ENCODE peak calls at places on chromosomes 6 and 20, in seven cellular contexts. C, B, U, Z, W, P and S are unnamed samples.

GRCh38 chr20:21640556-21640955 is 64.9 kb upstream of the PAX1 start:
- DNase-seq in C (no peak), B (no peak), U (peak), Z (no peak), W (peak), P (peak), S (no peak)

GRCh38 chr6:54043360-54043759 is 67.9 kb upstream of the MLIP start:
- DNase-seq in C (no peak), B (no peak), U (no peak), Z (no peak), W (no peak), P (no peak), S (no peak)

GRCh38 chr6:34792605-34793500 is 970 bp downstream of the BLTP3A start:
- DNase-seq in C (peak), B (peak), U (peak), Z (peak), W (peak), P (peak), S (no peak)

GRCh38 chr6:10800810-10801209 is 37.5 kb downstream of the MAK start:
- DNase-seq in C (peak), B (no peak), U (no peak), Z (peak), W (no peak), P (peak), S (peak)

GRCh38 chr6:114084327-114084890 is 113.5 kb upstream of the HDAC2 start:
- DNase-seq in C (peak), B (no peak), U (no peak), Z (no peak), W (no peak), P (no peak), S (no peak)

GRCh38 chr6:119273799-119274595 is 75.6 kb downstream of the MAN1A1 start:
- DNase-seq in C (peak), B (no peak), U (no peak), Z (peak), W (no peak), P (no peak), S (peak)

GRCh38 chr20:61256819-61257218 is 4.8 kb downstream of the CDH4 start:
- DNase-seq in C (no peak), B (no peak), U (no peak), Z (no peak), W (no peak), P (no peak), S (no peak)

GRCh38 chr6:35377002-35377401 is 34.6 kb downstream of the PPARD start:
- DNase-seq in C (peak), B (no peak), U (no peak), Z (peak), W (no peak), P (no peak), S (no peak)

GRCh38 chr6:41625442-41625841 is 12.8 kb upstream of the MDFI start:
- DNase-seq in C (no peak), B (peak), U (peak), Z (no peak), W (no peak), P (no peak), S (no peak)

GRCh38 chr20:11051146-11051545 is 377.3 kb upstream of the JAG1 start:
- DNase-seq in C (no peak), B (no peak), U (no peak), Z (no peak), W (no peak), P (no peak), S (no peak)

GRCh38 chr20:50916257-50916656 is 15.0 kb downstream of the ADNP start:
- DNase-seq in C (peak), B (peak), U (no peak), Z (peak), W (no peak), P (peak), S (no peak)

GRCh38 chr6:11909696-11910132 is 102.4 kb upstream of the HIVEP1 start:
- DNase-seq in C (no peak), B (no peak), U (no peak), Z (peak), W (no peak), P (no peak), S (no peak)

GRCh38 chr6:137767931-137768690 is 98.9 kb upstream of the TNFAIP3 start:
- DNase-seq in C (peak), B (no peak), U (peak), Z (peak), W (no peak), P (no peak), S (no peak)

GRCh38 chr6:39843305-39844020 is 51.3 kb downstream of the DAAM2 start:
- DNase-seq in C (no peak), B (no peak), U (no peak), Z (peak), W (no peak), P (peak), S (no peak)

GRCh38 chr6:5325173-5325572 is 63.9 kb downstream of the FARS2 start:
- DNase-seq in C (no peak), B (no peak), U (no peak), Z (no peak), W (no peak), P (no peak), S (no peak)

GRCh38 chr6:34386316-34387137 is 5.9 kb downstream of the NUDT3 start:
- DNase-seq in C (peak), B (no peak), U (no peak), Z (peak), W (no peak), P (peak), S (peak)

GRCh38 chr6:112205521-112206458 is 48.6 kb downstream of the LAMA4 start:
- DNase-seq in C (no peak), B (no peak), U (no peak), Z (peak), W (no peak), P (no peak), S (no peak)

GRCh38 chr20:3452690-3453089 is 18.1 kb upstream of the ATRN start:
- DNase-seq in C (no peak), B (no peak), U (no peak), Z (no peak), W (no peak), P (no peak), S (no peak)

GRCh38 chr6:146876271-146877151 is 277.7 kb downstream of the ADGB start:
- DNase-seq in C (no peak), B (no peak), U (no peak), Z (peak), W (no peak), P (peak), S (no peak)

GRCh38 chr6:104541411-104541810 is 318.3 kb downstream of the HACE1 start:
- DNase-seq in C (no peak), B (no peak), U (no peak), Z (no peak), W (no peak), P (no peak), S (no peak)

GRCh38 chr6:89581669-89582068 is 56.9 kb downstream of the LYRM2 start:
- DNase-seq in C (no peak), B (no peak), U (no peak), Z (no peak), W (peak), P (no peak), S (no peak)

GRCh38 chr6:10425973-10426780 is 11.3 kb upstream of the TFAP2A start:
- DNase-seq in C (no peak), B (no peak), U (peak), Z (no peak), W (peak), P (no peak), S (no peak)

GRCh38 chr20:19849341-19850189 is 91.5 kb downstream of the RIN2 start:
- DNase-seq in C (peak), B (peak), U (no peak), Z (no peak), W (no peak), P (no peak), S (no peak)

GRCh38 chr6:25369043-25369442 is 89.9 kb downstream of the CARMIL1 start:
- DNase-seq in C (no peak), B (no peak), U (no peak), Z (no peak), W (no peak), P (no peak), S (no peak)

GRCh38 chr20:16256981-16257380 is 316.3 kb downstream of the KIF16B start:
- DNase-seq in C (no peak), B (no peak), U (no peak), Z (no peak), W (no peak), P (no peak), S (no peak)

GRCh38 chr6:42368156-42368555 is 83.6 kb downstream of the TRERF1 start:
- DNase-seq in C (no peak), B (no peak), U (no peak), Z (no peak), W (no peak), P (no peak), S (no peak)

GRCh38 chr20:11267131-11267761 is 593.4 kb upstream of the JAG1 start:
- DNase-seq in C (peak), B (peak), U (no peak), Z (peak), W (peak), P (peak), S (peak)

GRCh38 chr6:7727150-7727950 is 1.5 kb downstream of the BMP6 start:
- DNase-seq in C (no peak), B (no peak), U (peak), Z (no peak), W (peak), P (peak), S (no peak)

GRCh38 chr20:21505161-21505809 is 8.6 kb downstream of the NKX2-2 start:
- DNase-seq in C (peak), B (peak), U (peak), Z (peak), W (peak), P (peak), S (no peak)

GRCh38 chr6:166005401-166005845 is 162.2 kb downstream of the TBXT start:
- DNase-seq in C (peak), B (no peak), U (no peak), Z (peak), W (peak), P (peak), S (no peak)

GRCh38 chr6:10857259-10857658 is 18.9 kb upstream of the MAK start:
- DNase-seq in C (no peak), B (no peak), U (no peak), Z (no peak), W (no peak), P (no peak), S (no peak)

GRCh38 chr20:8209061-8209460 is 77.0 kb downstream of the PLCB1 start:
- DNase-seq in C (no peak), B (no peak), U (no peak), Z (no peak), W (peak), P (no peak), S (no peak)

GRCh38 chr6:91387290-91388062 is 800.6 kb upstream of the MAP3K7 start:
- DNase-seq in C (no peak), B (no peak), U (no peak), Z (no peak), W (peak), P (no peak), S (no peak)
- TF ChIP-seq CTCF in C (no peak), B (no peak), U (peak), Z (no peak), W (no peak), P (no peak), S (no peak)

GRCh38 chr6:163395122-163395521 is 19.4 kb upstream of the QKI start:
- DNase-seq in C (no peak), B (no peak), U (no peak), Z (no peak), W (no peak), P (no peak), S (no peak)
- H3K27ac ChIP-seq in C (no peak), B (no peak), U (no peak), Z (no peak), W (no peak), P (no peak), S (no peak)

GRCh38 chr20:17573493-17573892 is 3.6 kb downstream of the DSTN start:
- DNase-seq in C (no peak), B (no peak), U (no peak), Z (no peak), W (no peak), P (no peak), S (no peak)
- H3K4me3 ChIP-seq in C (no peak), B (no peak), U (no peak), Z (no peak), W (no peak), P (no peak), S (no peak)

GRCh38 chr6:37882292-37882691 is 62.8 kb downstream of the ZFAND3 start:
- DNase-seq in C (no peak), B (no peak), U (no peak), Z (no peak), W (peak), P (no peak), S (no peak)

GRCh38 chr6:37878150-37878710 is 58.7 kb downstream of the ZFAND3 start:
- DNase-seq in C (no peak), B (no peak), U (no peak), Z (peak), W (no peak), P (no peak), S (no peak)

GRCh38 chr6:37884548-37884947 is 65.0 kb downstream of the ZFAND3 start:
- DNase-seq in C (no peak), B (no peak), U (no peak), Z (no peak), W (no peak), P (no peak), S (no peak)

GRCh38 chr6:37877373-37878149 is 58.0 kb downstream of the ZFAND3 start:
- DNase-seq in C (peak), B (no peak), U (no peak), Z (peak), W (no peak), P (no peak), S (no peak)

GRCh38 chr6:37882724-37883413 is 63.3 kb downstream of the ZFAND3 start:
- DNase-seq in C (peak), B (no peak), U (no peak), Z (peak), W (peak), P (peak), S (peak)
- TF ChIP-seq CTCF in C (no peak), B (no peak), U (no peak), Z (no peak), W (no peak), P (no peak), S (no peak)

GRCh38 chr6:134379086-134379485 is 61.2 kb upstream of the SGK1 start:
- DNase-seq in C (no peak), B (peak), U (no peak), Z (no peak), W (no peak), P (no peak), S (no peak)
- H3K27ac ChIP-seq in C (no peak), B (peak), U (no peak), Z (no peak), W (no peak), P (peak), S (no peak)

DNA sequence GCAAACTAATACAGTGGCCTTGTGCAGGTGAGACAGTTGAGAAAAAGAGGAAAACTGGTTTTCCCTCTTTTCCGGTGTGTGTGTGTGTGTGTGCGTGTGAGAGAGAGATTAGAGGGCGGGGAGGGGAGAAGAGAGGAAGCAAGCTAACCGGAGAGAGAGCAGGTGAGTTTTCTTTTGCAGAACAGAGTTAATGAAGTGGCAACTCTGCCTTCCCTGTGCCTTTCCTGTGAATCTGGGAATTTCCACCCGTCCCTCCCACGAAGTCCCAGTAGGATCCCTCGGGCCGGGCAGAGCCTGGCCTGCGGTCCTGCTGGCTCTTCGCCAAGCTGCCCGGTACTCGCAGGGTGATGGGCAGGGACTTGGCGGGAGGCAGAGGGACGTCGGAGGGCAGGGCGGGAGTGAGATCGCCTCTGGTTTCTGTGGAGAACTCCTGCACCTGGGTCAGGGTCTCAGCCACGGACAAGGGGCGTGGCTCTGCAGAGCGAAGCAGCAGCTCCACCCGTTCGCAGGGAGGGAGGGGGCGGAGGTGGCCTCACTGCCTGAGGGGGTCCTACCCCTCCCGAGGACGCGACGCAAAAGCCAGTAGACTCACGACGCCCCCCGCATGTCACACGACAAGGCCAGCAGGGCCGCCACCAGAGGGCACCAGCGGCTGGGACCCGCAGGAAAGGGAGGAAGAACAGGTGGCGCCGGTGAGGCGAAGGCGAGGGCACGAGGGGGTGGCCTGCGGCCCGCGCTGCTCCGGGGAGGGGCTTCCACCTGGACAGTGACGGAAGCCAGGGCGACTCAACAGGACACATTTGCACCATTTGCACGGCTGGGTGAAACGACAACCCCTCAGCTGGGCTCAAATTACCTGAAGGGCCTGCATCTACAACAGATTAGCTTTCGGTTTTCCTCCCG is 51.2 kb upstream of the RNF182 start:
- DNase-seq in C (no peak), B (peak), U (peak), Z (no peak), W (peak), P (peak), S (no peak)
- H3K4me3 ChIP-seq in C (peak), B (peak), U (no peak), Z (peak), W (peak), P (peak), S (peak)

DNA sequence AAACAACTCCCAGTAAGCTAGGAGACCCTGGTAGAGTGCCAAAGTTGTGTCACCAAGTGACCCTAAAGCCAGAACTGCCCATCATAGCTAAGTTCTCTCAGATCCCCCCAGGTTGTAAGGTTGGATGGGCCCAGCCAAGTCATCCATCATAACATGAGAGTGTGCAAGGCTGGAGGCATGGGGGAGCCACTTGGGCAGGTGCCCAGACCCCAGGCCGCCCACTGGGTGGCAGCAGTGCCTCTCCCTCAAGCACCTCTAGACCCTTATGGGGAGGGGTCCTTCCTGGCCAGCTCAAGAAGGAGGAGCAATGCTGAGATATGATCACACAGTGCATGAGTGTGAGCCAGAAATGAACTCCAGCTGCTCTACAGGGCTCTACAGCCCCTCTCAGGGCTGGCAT is 154.5 kb downstream of the MYLK4 start:
- DNase-seq in C (no peak), B (no peak), U (peak), Z (no peak), W (peak), P (no peak), S (no peak)
- TF ChIP-seq CTCF in C (no peak), B (no peak), U (peak), Z (no peak), W (peak), P (no peak), S (no peak)

GRCh38 chr6:76790045-76790796 is 673.1 kb downstream of the HTR1B start:
- DNase-seq in C (no peak), B (peak), U (no peak), Z (no peak), W (no peak), P (no peak), S (no peak)
- H3K27ac ChIP-seq in C (no peak), B (peak), U (no peak), Z (no peak), W (no peak), P (no peak), S (no peak)

GRCh38 chr20:34302723-34303528 is at the start of gene AHCY:
- DNase-seq in C (peak), B (peak), U (peak), Z (peak), W (peak), P (peak), S (peak)

GRCh38 chr20:34299925-34300806 is 3.0 kb downstream of the AHCY start:
- DNase-seq in C (peak), B (no peak), U (no peak), Z (peak), W (no peak), P (no peak), S (no peak)

GRCh38 chr20:34301587-34302311 is 1.4 kb downstream of the AHCY start:
- DNase-seq in C (no peak), B (no peak), U (no peak), Z (no peak), W (no peak), P (no peak), S (no peak)

GRCh38 chr20:34302312-34302722 is 838 bp downstream of the AHCY start:
- DNase-seq in C (peak), B (no peak), U (no peak), Z (peak), W (peak), P (no peak), S (no peak)

DNA sequence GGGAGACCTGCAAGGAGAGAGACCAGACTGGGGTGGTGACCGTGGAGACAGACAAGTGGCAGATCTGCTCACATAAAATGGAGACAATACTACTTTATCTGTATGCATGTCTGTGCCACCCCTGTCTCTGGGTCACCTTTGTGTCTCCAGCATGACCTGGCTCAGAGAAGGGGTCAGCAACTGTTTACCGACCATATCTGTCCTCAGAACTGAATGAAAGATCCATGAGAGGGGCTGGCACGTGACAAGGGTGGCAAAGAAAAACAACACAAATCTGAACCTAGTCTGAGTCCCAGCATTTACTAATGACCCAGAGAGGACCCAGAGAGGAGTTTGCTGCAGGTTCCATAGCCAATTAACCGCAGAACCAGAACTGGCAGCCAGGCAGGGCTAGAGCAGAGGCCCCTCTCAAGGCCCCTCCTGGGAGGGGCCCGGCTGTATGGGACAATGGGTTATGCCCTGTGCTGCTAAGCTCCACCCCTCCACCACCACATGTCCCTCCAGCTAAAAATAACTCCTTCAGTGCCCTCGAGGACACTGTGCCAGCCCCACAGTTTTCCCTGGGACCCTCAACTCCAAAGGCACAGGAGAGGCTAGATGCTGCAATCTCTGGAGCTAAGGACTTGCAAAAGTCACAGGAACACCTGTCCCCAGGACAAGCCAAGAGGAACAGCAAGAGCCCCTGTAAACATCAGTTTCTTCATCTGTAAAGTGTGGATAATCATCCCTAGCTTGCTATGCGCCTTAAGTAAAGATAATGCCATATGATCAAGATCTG is 2.2 kb downstream of the AHCY start:
- DNase-seq in C (no peak), B (no peak), U (peak), Z (no peak), W (no peak), P (no peak), S (no peak)
- H3K4me3 ChIP-seq in C (no peak), B (no peak), U (peak), Z (no peak), W (no peak), P (peak), S (no peak)